ENCODE peak calls at places on chromosome 19, in eight cellular contexts. X is renal cortical epithelial cell; W is hepatic stellate cell; K is M059J; H is DMS53; O is EL; B is stimulated activated CD8-positive, alpha-beta memory T cell treated with anti-CD3 and anti-CD28 coated beads, Interleukin-15, amount 100 ng/mL, for 4 hours; N is NCI-H2029. L is an unnamed sample.

GRCh38 chr19:49363265-49364082 is at the start of gene DKKL1:
- DNase-seq in X (peak), W (peak), K (peak), H (peak), O (peak), B (peak), N (peak), L (peak)

GRCh38 chr19:46015961-46016425 is 6.9 kb downstream of the PGLYRP1 start:
- DNase-seq in X (no peak), W (no peak), K (no peak), H (peak), O (no peak), B (peak), N (peak), L (no peak)

GRCh38 chr19:13010038-13010991 is 15.0 kb downstream of the NFIX start:
- DNase-seq in X (no peak), W (no peak), K (no peak), H (no peak), O (no peak), B (no peak), N (no peak), L (no peak)

GRCh38 chr19:42290523-42291436 is 11.2 kb upstream of the PRR19 start:
- DNase-seq in X (no peak), W (peak), K (no peak), H (peak), O (peak), B (peak), N (no peak), L (no peak)

GRCh38 chr19:13790354-13790753 is 4.9 kb upstream of the ZSWIM4 start:
- DNase-seq in X (no peak), W (no peak), K (peak), H (peak), O (no peak), B (peak), N (no peak), L (no peak)

GRCh38 chr19:1177322-1178114 is 3.5 kb upstream of the SBNO2 start:
- DNase-seq in X (peak), W (peak), K (peak), H (no peak), O (peak), B (no peak), N (no peak), L (peak)

GRCh38 chr19:50334741-50335421 is 5.7 kb upstream of the KCNC3 start:
- DNase-seq in X (no peak), W (no peak), K (no peak), H (no peak), O (no peak), B (no peak), N (no peak), L (no peak)

GRCh38 chr19:14110650-14111049 is 6.9 kb downstream of the PRKACA start:
- DNase-seq in X (no peak), W (no peak), K (no peak), H (no peak), O (no peak), B (no peak), N (no peak), L (no peak)

GRCh38 chr19:47273313-47274070 is 1.2 kb upstream of the INAFM1 start:
- DNase-seq in X (peak), W (peak), K (peak), H (peak), O (peak), B (peak), N (peak), L (peak)

GRCh38 chr19:281156-281853 is 9.9 kb downstream of the PLPP2 start:
- DNase-seq in X (no peak), W (no peak), K (no peak), H (no peak), O (no peak), B (no peak), N (no peak), L (no peak)

GRCh38 chr19:35518313-35518712 is 4.9 kb upstream of the DMKN start:
- DNase-seq in X (peak), W (peak), K (peak), H (no peak), O (peak), B (no peak), N (no peak), L (peak)

GRCh38 chr19:1947651-1948209 is 6.8 kb downstream of the CSNK1G2 start:
- DNase-seq in X (no peak), W (no peak), K (no peak), H (no peak), O (no peak), B (no peak), N (no peak), L (no peak)

GRCh38 chr19:37220383-37220782 is 2.4 kb downstream of the ZNF383 start:
- DNase-seq in X (no peak), W (no peak), K (no peak), H (no peak), O (no peak), B (no peak), N (no peak), L (no peak)

GRCh38 chr19:10289167-10289835 is 451 bp upstream of the ICAM5 start:
- DNase-seq in X (no peak), W (peak), K (peak), H (peak), O (peak), B (no peak), N (no peak), L (peak)

GRCh38 chr19:12648088-12648487 is 18.5 kb downstream of the MAN2B1 start:
- DNase-seq in X (no peak), W (peak), K (no peak), H (peak), O (no peak), B (no peak), N (no peak), L (no peak)

GRCh38 chr19:6802336-6803035 is 30.0 kb downstream of the VAV1 start:
- DNase-seq in X (no peak), W (no peak), K (peak), H (no peak), O (peak), B (peak), N (no peak), L (peak)

L was measured in HCT116.